ENCODE peak calls at places on chromosome 14, in seven cellular contexts. One of them, this sample, is unnamed.

GRCh38 chr14:22556990-22557623 is 31.9 kb downstream of the DAD1 start:
- DNase-seq in keratinocyte: no peak
- DNase-seq in PC-3: peak
- DNase-seq in GM23248: peak
- DNase-seq in IMR-90: peak
- DNase-seq in SK-N-SH: peak
- DNase-seq in OCI-LY7: peak
- DNase-seq in this sample: peak

GRCh38 chr14:28676481-28676880 is 90.1 kb upstream of the FOXG1 start:
- DNase-seq in PC-3: peak
- DNase-seq in OCI-LY7: no peak
- DNase-seq in IMR-90: peak
- DNase-seq in GM23248: peak
- DNase-seq in SK-N-SH: no peak
- DNase-seq in keratinocyte: peak
- DNase-seq in this sample: no peak

GRCh38 chr14:65798216-65798615 is 385.7 kb downstream of the FUT8 start:
- DNase-seq in SK-N-SH: no peak
- DNase-seq in IMR-90: no peak
- DNase-seq in PC-3: no peak
- DNase-seq in keratinocyte: no peak
- DNase-seq in GM23248: no peak
- DNase-seq in OCI-LY7: no peak
- DNase-seq in this sample: no peak

GRCh38 chr14:31969841-31970240 is 107.3 kb upstream of the ARHGAP5 start:
- DNase-seq in IMR-90: no peak
- DNase-seq in GM23248: no peak
- DNase-seq in keratinocyte: no peak
- DNase-seq in PC-3: no peak
- DNase-seq in OCI-LY7: no peak
- DNase-seq in SK-N-SH: no peak
- DNase-seq in this sample: no peak

GRCh38 chr14:34220921-34221320 is 241.1 kb downstream of the SPTSSA start:
- DNase-seq in IMR-90: no peak
- DNase-seq in PC-3: no peak
- DNase-seq in GM23248: no peak
- DNase-seq in SK-N-SH: no peak
- DNase-seq in keratinocyte: no peak
- DNase-seq in OCI-LY7: no peak
- DNase-seq in this sample: peak

GRCh38 chr14:57390806-57391562 is 598 bp downstream of the NAA30 start:
- DNase-seq in keratinocyte: no peak
- DNase-seq in GM23248: peak
- DNase-seq in IMR-90: peak
- DNase-seq in SK-N-SH: peak
- DNase-seq in PC-3: peak
- DNase-seq in OCI-LY7: peak
- DNase-seq in this sample: peak

GRCh38 chr14:90624228-90624627 is 192.0 kb downstream of the TTC7B start:
- DNase-seq in PC-3: peak
- DNase-seq in SK-N-SH: no peak
- DNase-seq in GM23248: peak
- DNase-seq in IMR-90: peak
- DNase-seq in keratinocyte: no peak
- DNase-seq in OCI-LY7: no peak
- DNase-seq in this sample: no peak

GRCh38 chr14:56195727-56196126 is 77.5 kb downstream of the PELI2 start:
- DNase-seq in keratinocyte: no peak
- DNase-seq in IMR-90: peak
- DNase-seq in GM23248: peak
- DNase-seq in PC-3: peak
- DNase-seq in OCI-LY7: peak
- DNase-seq in SK-N-SH: no peak
- DNase-seq in this sample: no peak

GRCh38 chr14:51860836-51861583 is 598 bp downstream of the GNG2 start:
- DNase-seq in keratinocyte: no peak
- DNase-seq in OCI-LY7: peak
- DNase-seq in GM23248: peak
- DNase-seq in SK-N-SH: peak
- DNase-seq in IMR-90: peak
- DNase-seq in PC-3: peak
- DNase-seq in this sample: peak

GRCh38 chr14:103767306-103767894 is 51.8 kb downstream of the ZFYVE21 start:
- DNase-seq in keratinocyte: no peak
- DNase-seq in PC-3: no peak
- DNase-seq in SK-N-SH: no peak
- DNase-seq in GM23248: no peak
- DNase-seq in OCI-LY7: no peak
- DNase-seq in IMR-90: peak
- DNase-seq in this sample: no peak

DNA sequence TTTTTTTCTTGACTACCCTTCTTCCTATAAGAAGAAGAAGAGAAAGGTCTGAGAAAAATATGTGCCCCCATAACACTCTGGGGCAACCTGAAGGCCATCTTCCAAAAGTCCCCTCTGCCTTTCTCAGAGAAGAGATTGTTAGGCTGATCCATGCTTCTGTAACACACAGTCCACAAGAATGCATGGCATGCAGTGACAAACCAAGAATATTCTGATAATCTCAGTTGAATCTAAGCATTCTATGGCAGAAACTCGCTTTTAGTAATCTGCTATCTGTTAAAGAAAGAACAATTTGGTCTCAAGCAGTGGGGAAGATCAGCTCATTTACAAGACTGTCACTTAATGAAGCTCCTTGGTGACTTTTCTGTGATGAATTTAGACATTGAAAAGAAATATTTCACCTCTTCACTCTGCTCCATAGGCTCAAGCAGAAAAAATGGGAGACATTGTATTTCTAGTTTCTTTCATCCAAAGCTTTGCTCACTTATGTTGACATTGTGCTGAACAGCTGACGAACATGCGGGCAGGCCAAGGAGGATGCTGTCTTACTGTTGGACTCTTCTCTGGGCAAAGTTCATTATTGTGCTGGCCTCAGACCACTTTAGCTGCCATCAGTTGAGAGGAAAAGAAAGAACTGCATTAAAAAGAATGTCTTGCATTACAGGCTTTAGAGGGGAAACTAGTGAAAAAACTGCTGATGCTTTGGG is 957.1 kb downstream of the DIO2 start:
- DNase-seq in keratinocyte: no peak
- DNase-seq in OCI-LY7: no peak
- DNase-seq in IMR-90: peak
- DNase-seq in PC-3: no peak
- DNase-seq in GM23248: peak
- DNase-seq in SK-N-SH: no peak
- DNase-seq in this sample: no peak
- H2AFZ ChIP-seq in keratinocyte: no peak
- H2AFZ ChIP-seq in OCI-LY7: no peak
- H2AFZ ChIP-seq in IMR-90: peak
- H2AFZ ChIP-seq in PC-3: no peak
- H2AFZ ChIP-seq in GM23248: no peak
- H2AFZ ChIP-seq in SK-N-SH: no peak
- H2AFZ ChIP-seq in this sample: no peak

GRCh38 chr14:102502571-102502970 is 7.0 kb downstream of the ANKRD9 start:
- DNase-seq in GM23248: no peak
- DNase-seq in IMR-90: no peak
- DNase-seq in SK-N-SH: no peak
- DNase-seq in keratinocyte: no peak
- DNase-seq in PC-3: no peak
- DNase-seq in OCI-LY7: no peak
- DNase-seq in this sample: no peak
- H3K4me2 ChIP-seq in GM23248: no peak
- H3K4me2 ChIP-seq in IMR-90: no peak
- H3K4me2 ChIP-seq in SK-N-SH: no peak
- H3K4me2 ChIP-seq in keratinocyte: no peak
- H3K4me2 ChIP-seq in PC-3: no peak
- H3K4me2 ChIP-seq in OCI-LY7: no peak
- H3K4me2 ChIP-seq in this sample: no peak

GRCh38 chr14:96194262-96194656 is 10.4 kb upstream of the BDKRB2 start:
- DNase-seq in GM23248: no peak
- DNase-seq in keratinocyte: no peak
- DNase-seq in SK-N-SH: no peak
- DNase-seq in PC-3: no peak
- DNase-seq in IMR-90: no peak
- DNase-seq in OCI-LY7: no peak
- DNase-seq in this sample: no peak
- H3K4me3 ChIP-seq in GM23248: no peak
- H3K4me3 ChIP-seq in keratinocyte: no peak
- H3K4me3 ChIP-seq in SK-N-SH: no peak
- H3K4me3 ChIP-seq in PC-3: no peak
- H3K4me3 ChIP-seq in IMR-90: no peak
- H3K4me3 ChIP-seq in OCI-LY7: no peak
- H3K4me3 ChIP-seq in this sample: no peak

GRCh38 chr14:43539210-43539609 is 967.9 kb downstream of the FSCB start:
- DNase-seq in GM23248: peak
- DNase-seq in PC-3: peak
- DNase-seq in OCI-LY7: no peak
- DNase-seq in keratinocyte: no peak
- DNase-seq in SK-N-SH: no peak
- DNase-seq in IMR-90: peak
- DNase-seq in this sample: peak

GRCh38 chr14:43541356-43541755 is 965.7 kb downstream of the FSCB start:
- DNase-seq in OCI-LY7: no peak
- DNase-seq in SK-N-SH: no peak
- DNase-seq in keratinocyte: no peak
- DNase-seq in IMR-90: no peak
- DNase-seq in PC-3: no peak
- DNase-seq in GM23248: no peak
- DNase-seq in this sample: no peak

GRCh38 chr14:43535231-43535838 is 971.7 kb downstream of the FSCB start:
- DNase-seq in PC-3: no peak
- DNase-seq in IMR-90: no peak
- DNase-seq in GM23248: no peak
- DNase-seq in OCI-LY7: no peak
- DNase-seq in SK-N-SH: no peak
- DNase-seq in keratinocyte: no peak
- DNase-seq in this sample: no peak

GRCh38 chr14:43540948-43541347 is 966.1 kb downstream of the FSCB start:
- DNase-seq in PC-3: peak
- DNase-seq in keratinocyte: no peak
- DNase-seq in GM23248: peak
- DNase-seq in IMR-90: no peak
- DNase-seq in OCI-LY7: no peak
- DNase-seq in SK-N-SH: peak
- DNase-seq in this sample: no peak
- H2AFZ ChIP-seq in PC-3: no peak
- H2AFZ ChIP-seq in keratinocyte: no peak
- H2AFZ ChIP-seq in GM23248: no peak
- H2AFZ ChIP-seq in IMR-90: no peak
- H2AFZ ChIP-seq in OCI-LY7: no peak
- H2AFZ ChIP-seq in SK-N-SH: no peak
- H2AFZ ChIP-seq in this sample: no peak

GRCh38 chr14:24309538-24310386 is at the start of gene LTB4R2:
- DNase-seq in keratinocyte: no peak
- DNase-seq in OCI-LY7: no peak
- DNase-seq in IMR-90: no peak
- DNase-seq in GM23248: no peak
- DNase-seq in SK-N-SH: no peak
- DNase-seq in PC-3: no peak
- DNase-seq in this sample: no peak
- H3K4me2 ChIP-seq in keratinocyte: peak
- H3K4me2 ChIP-seq in OCI-LY7: peak
- H3K4me2 ChIP-seq in IMR-90: peak
- H3K4me2 ChIP-seq in GM23248: peak
- H3K4me2 ChIP-seq in SK-N-SH: no peak
- H3K4me2 ChIP-seq in PC-3: no peak
- H3K4me2 ChIP-seq in this sample: peak